ENCODE peak calls at places on chromosomes 12 and 14, in seven cellular contexts. S, C, H, J, G, E and B are unnamed samples.

GRCh38 chr14:103432627-103433026 is 47.4 kb downstream of the MARK3 start:
- DNase-seq in G (no peak), J (no peak), H (no peak), E (no peak), C (no peak), S (no peak), B (no peak)

GRCh38 chr12:68359669-68360068 is 27.5 kb upstream of the MDM1 start:
- DNase-seq in C (no peak), J (no peak), H (no peak), S (no peak), G (no peak), E (no peak), B (no peak)

GRCh38 chr14:105326891-105327694 is 12.5 kb downstream of the PACS2 start:
- DNase-seq in J (no peak), G (peak), E (no peak), H (no peak), C (no peak), S (no peak), B (no peak)

GRCh38 chr14:64741200-64741599 is 37.0 kb downstream of the PLEKHG3 start:
- DNase-seq in C (no peak), E (no peak), H (no peak), S (no peak), G (peak), J (no peak), B (no peak)

GRCh38 chr14:97626088-97626487 is 828.9 kb downstream of the VRK1 start:
- DNase-seq in J (no peak), H (no peak), S (no peak), G (no peak), C (no peak), E (no peak), B (no peak)

GRCh38 chr12:89504560-89505346 is 19.8 kb downstream of the GALNT4 start:
- DNase-seq in H (no peak), C (no peak), E (no peak), G (no peak), J (no peak), S (no peak), B (no peak)

GRCh38 chr12:66803972-66804371 is 125.1 kb upstream of the GRIP1 start:
- DNase-seq in C (no peak), G (peak), H (no peak), S (no peak), J (no peak), E (no peak), B (no peak)

GRCh38 chr12:115572440-115572839 is 705.1 kb downstream of the MED13L start:
- DNase-seq in E (no peak), G (no peak), S (peak), H (no peak), J (no peak), C (no peak), B (no peak)

DNA sequence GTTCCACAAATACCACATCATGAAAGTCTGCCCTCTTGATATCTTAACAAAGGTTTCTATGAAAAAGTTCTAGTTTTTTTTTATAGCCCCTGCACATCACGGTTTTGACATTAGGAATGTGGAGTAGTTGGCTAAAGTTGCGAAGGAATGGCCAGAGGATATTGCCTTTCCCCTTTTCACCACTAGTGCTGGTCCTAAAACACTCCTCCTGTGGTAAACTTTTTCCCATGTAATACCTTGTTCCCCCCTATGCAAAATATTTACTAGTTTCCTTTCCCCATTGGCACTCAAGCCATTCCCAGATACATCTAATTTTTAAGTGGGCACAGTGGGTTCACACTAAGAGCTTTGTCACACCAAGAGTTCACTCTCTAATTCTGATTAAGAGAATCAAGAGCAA is 33.4 kb downstream of the R3HDM2 start:
- DNase-seq in S (no peak), H (no peak), G (no peak), E (no peak), J (no peak), C (no peak), B (no peak)
- TF ChIP-seq CTCF in S (no peak), H (no peak), G (no peak), E (no peak), J (no peak), C (no peak), B (no peak)

DNA sequence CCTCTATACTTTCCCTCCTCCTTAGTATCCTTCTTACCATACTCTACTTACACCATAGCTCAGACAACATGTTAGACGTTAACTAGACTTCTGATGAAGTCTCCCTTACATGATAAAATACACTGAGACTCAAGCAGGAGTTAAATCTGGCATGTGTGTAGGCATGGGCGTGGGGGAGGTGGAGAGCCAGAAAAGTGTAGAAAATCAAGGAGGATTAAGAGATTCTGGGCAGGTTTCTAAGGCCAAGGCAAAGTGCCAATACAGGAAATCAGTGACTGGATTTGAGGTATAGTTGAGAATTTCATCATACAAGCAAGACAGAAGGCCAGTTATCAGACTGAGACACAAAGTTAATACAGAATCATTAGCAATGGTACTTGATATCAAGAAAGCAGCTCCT is 37.4 kb downstream of the EPS8 start:
- DNase-seq in E (no peak), G (no peak), J (no peak), C (no peak), H (no peak), S (no peak), B (no peak)
- TF ChIP-seq POLR2AphosphoS5 in E (no peak), G (no peak), J (no peak), C (no peak), H (no peak), S (no peak), B (no peak)

GRCh38 chr14:95183082-95183481 is 25.8 kb upstream of the DICER1 start:
- DNase-seq in J (no peak), G (no peak), S (no peak), C (no peak), H (no peak), E (no peak), B (no peak)

GRCh38 chr14:95184413-95184790 is 27.1 kb upstream of the DICER1 start:
- DNase-seq in E (no peak), S (no peak), G (no peak), J (no peak), C (no peak), H (no peak), B (no peak)

GRCh38 chr14:95185033-95185432 is 27.7 kb upstream of the DICER1 start:
- DNase-seq in H (no peak), C (no peak), G (no peak), S (no peak), J (no peak), E (no peak), B (no peak)

GRCh38 chr14:95183532-95184412 is 26.4 kb upstream of the DICER1 start:
- DNase-seq in S (peak), G (no peak), H (no peak), E (no peak), C (no peak), J (no peak), B (no peak)

DNA sequence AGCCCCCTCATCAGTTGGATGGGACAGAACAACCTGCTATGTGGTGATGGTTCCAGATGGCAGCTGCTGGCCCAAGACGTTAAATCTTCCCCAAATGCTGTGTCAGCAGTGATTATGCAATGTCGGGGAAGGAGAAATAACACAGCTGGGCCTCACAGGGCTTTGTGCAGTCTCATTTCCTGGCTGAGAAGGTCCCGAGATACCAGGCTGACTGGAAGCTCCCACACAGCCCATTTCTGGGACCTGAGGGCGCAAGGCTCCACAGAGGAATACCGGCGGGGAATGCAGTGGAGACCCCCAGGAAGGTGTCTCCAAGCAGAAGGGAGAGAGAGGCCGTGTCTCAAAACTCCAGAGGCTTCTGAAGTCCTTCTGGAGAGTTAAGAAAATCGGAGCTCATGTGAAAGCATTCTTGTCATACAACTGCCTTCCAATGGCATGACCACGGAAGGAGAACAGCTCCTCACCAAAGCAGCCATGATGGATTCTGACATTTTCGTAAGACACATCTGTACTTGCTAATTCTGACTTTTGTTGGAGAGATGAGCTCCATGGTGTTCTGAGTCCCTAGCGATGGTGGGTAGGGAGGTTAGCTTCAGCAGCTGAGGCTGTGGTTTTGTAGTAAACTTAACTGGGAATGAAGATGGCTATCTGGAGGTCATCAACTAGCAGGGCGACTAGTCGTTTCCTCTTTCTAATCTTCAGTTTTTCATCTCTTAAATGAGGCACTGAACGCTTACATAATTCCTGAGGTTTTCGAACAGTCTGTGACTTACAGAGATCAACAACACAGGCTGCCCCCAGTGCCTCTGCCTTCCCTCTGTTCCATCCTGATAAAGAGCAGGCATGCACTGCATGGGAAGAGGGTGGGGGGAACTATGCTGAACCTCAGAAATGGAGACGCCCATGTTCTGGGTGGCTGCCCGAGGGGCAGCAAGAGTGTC is 28.4 kb upstream of the DICER1 start:
- DNase-seq in G (no peak), H (peak), E (no peak), S (no peak), J (no peak), C (peak), B (no peak)
- TF ChIP-seq POLR2A in G (peak), H (no peak), E (no peak), S (no peak), J (no peak), C (no peak), B (no peak)

DNA sequence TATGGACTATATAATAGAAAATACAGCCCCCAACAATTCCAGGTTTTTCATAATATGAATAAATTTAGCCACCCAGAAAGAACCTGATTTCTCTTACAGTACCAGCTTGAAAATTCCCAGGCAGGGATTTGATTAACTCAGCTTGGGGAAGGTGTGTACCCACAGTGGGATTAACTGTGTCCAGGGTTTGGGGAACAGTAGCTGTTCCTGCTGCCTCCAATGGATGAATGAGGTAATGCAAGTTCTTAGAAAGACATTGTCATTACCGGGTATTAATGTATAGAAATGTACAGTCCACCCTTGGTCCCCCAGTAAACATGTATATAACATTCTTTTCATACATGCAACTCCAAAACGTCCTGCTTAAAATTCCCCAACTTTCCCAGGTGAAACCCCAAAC is 115.6 kb downstream of the LRIG3 start:
- DNase-seq in H (no peak), E (peak), S (no peak), G (no peak), C (no peak), J (no peak), B (no peak)
- TF ChIP-seq CTCF in H (no peak), E (peak), S (peak), G (peak), C (no peak), J (no peak), B (no peak)

GRCh38 chr14:95157987-95158712 is 821 bp upstream of the DICER1 start:
- DNase-seq in G (no peak), H (no peak), C (peak), E (peak), S (no peak), J (no peak), B (no peak)
- TF ChIP-seq POLR2AphosphoS5 in G (no peak), H (no peak), C (no peak), E (no peak), S (no peak), J (no peak), B (no peak)

DNA sequence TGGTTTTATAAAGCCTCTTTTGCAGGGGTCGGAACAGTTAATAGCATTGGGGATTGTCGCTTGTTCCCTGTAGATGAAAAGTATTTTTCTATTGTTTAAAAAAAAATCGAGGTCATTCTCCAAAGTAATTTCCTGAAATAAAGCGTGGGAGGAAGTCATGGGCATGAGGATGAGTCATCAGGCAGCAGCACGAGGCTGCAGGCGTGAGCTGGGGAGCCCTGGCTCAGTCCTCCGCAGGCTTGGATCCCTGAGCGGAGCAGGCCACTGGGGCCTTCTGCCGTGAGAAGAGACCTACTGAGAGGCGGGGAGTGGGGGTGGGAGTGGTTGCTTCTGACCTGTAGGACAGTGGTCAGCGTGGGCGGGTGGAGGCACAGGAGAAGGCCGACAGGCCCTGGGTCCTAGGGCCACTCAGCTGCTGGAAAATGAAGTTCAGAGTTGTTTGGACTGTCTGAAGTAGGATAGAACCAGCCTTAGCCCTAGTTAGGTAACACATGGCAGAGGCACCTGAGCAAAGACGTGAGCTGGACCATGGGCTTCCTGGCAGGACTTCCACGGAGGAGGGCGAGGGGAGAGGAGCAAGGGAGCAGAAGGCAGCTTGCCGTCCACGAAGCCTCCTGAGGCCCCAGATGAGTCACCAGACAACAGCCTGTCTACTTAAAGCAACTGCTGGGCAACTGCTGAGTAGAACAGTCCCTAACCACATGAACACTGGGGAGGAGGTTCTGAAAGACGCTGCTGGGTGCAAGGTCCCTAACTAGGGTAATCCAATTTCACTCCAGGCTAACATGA is 21.1 kb upstream of the LGALS3 start:
- DNase-seq in G (peak), S (no peak), E (peak), H (peak), J (no peak), C (peak), B (peak)
- TF ChIP-seq POLR2A in G (peak), S (no peak), E (peak), H (no peak), J (peak), C (no peak), B (no peak)

GRCh38 chr12:48029811-48030650 is 25.8 kb upstream of the COL2A1 start:
- DNase-seq in S (no peak), H (no peak), G (no peak), J (no peak), E (no peak), C (no peak), B (no peak)
- TF ChIP-seq CTCF in S (no peak), H (no peak), G (no peak), J (no peak), E (peak), C (no peak), B (no peak)